ENCODE peak calls at places on chromosomes 3 and 15, in four cellular contexts. A, D, Z and U are unnamed samples.

GRCh38 chr15:48963524-48964113 is at the start of gene SHC4:
- DNase-seq in A (peak), D (peak), Z (peak), U (no peak)

GRCh38 chr3:104669083-104669482 is 697.6 kb upstream of the ALCAM start:
- DNase-seq in A (no peak), D (no peak), Z (no peak), U (no peak)

GRCh38 chr3:120568624-120569023 is 27.5 kb upstream of the NDUFB4 start:
- DNase-seq in A (no peak), D (no peak), Z (no peak), U (no peak)

GRCh38 chr3:17033516-17034168 is 148.9 kb downstream of the PLCL2 start:
- DNase-seq in A (no peak), D (no peak), Z (no peak), U (no peak)

GRCh38 chr15:51093865-51094605 is 671 bp downstream of the TNFAIP8L3 start:
- DNase-seq in A (peak), D (peak), Z (no peak), U (peak)

GRCh38 chr3:71160800-71161546 is 422.6 kb downstream of the FOXP1 start:
- DNase-seq in A (no peak), D (no peak), Z (no peak), U (no peak)

GRCh38 chr15:45536951-45537350 is 14.4 kb upstream of the SLC30A4 start:
- DNase-seq in A (no peak), D (no peak), Z (no peak), U (no peak)

GRCh38 chr3:29280675-29281264 is at the start of gene RBMS3:
- DNase-seq in A (peak), D (peak), Z (peak), U (peak)

GRCh38 chr3:33895658-33896057 is 97.2 kb downstream of the PDCD6IP start:
- DNase-seq in A (no peak), D (no peak), Z (no peak), U (no peak)

GRCh38 chr3:168884353-168884903 is 779.1 kb downstream of the MECOM start:
- DNase-seq in A (no peak), D (peak), Z (no peak), U (no peak)

GRCh38 chr3:156396851-156397250 is 158.1 kb downstream of the SSR3 start:
- DNase-seq in A (no peak), D (no peak), Z (no peak), U (no peak)

GRCh38 chr3:15647629-15648167 is 46.2 kb downstream of the BTD start:
- DNase-seq in A (no peak), D (no peak), Z (no peak), U (no peak)

GRCh38 chr3:161371441-161372320 is at the start of gene SPTSSB:
- DNase-seq in A (peak), D (no peak), Z (peak), U (peak)

GRCh38 chr15:56770191-56770590 is 36.9 kb upstream of the ZNF280D start:
- DNase-seq in A (no peak), D (no peak), Z (no peak), U (no peak)

GRCh38 chr15:70794596-70795310 is 31.4 kb upstream of the UACA start:
- DNase-seq in A (no peak), D (no peak), Z (no peak), U (no peak)

GRCh38 chr3:120171134-120171863 is 77.1 kb upstream of the GSK3B start:
- DNase-seq in A (no peak), D (no peak), Z (no peak), U (no peak)

GRCh38 chr15:94523873-94524272 is 292.5 kb downstream of the MCTP2 start:
- DNase-seq in A (no peak), D (no peak), Z (no peak), U (no peak)

GRCh38 chr3:55190296-55190695 is 262.4 kb upstream of the LRTM1 start:
- DNase-seq in A (no peak), D (no peak), Z (no peak), U (no peak)

GRCh38 chr3:35932995-35933394 is 293.7 kb downstream of the ARPP21 start:
- DNase-seq in A (no peak), D (no peak), Z (no peak), U (no peak)

GRCh38 chr15:45174577-45174976 is 13.2 kb downstream of the SHF start:
- DNase-seq in A (no peak), D (no peak), Z (no peak), U (no peak)

GRCh38 chr15:57028176-57028575 is 109.7 kb downstream of the TCF12 start:
- DNase-seq in A (no peak), D (no peak), Z (no peak), U (no peak)

GRCh38 chr15:59596640-59597039 is 14.9 kb upstream of the GCNT3 start:
- DNase-seq in A (no peak), D (no peak), Z (no peak), U (no peak)

GRCh38 chr15:56537881-56538280 is 72.9 kb upstream of the MNS1 start:
- DNase-seq in A (no peak), D (no peak), Z (no peak), U (peak)

GRCh38 chr3:127159547-127159946 is 33.4 kb upstream of the PRR23E start:
- DNase-seq in A (no peak), D (no peak), Z (peak), U (no peak)

GRCh38 chr3:4503050-4503449 is 9.9 kb downstream of the ITPR1 start:
- DNase-seq in A (no peak), D (no peak), Z (no peak), U (no peak)

GRCh38 chr15:57708047-57708446 is 1.5 kb downstream of the POLR2M start:
- DNase-seq in A (no peak), D (no peak), Z (no peak), U (no peak)

GRCh38 chr3:186971578-186971977 is 41.3 kb downstream of the ST6GAL1 start:
- DNase-seq in A (no peak), D (peak), Z (no peak), U (no peak)

GRCh38 chr3:30169459-30169858 is 436.9 kb upstream of the TGFBR2 start:
- DNase-seq in A (no peak), D (no peak), Z (no peak), U (no peak)

GRCh38 chr3:186849392-186849975 is 7.0 kb downstream of the ADIPOQ start:
- DNase-seq in A (no peak), D (no peak), Z (no peak), U (no peak)

GRCh38 chr3:105532251-105532650 is 165.5 kb downstream of the ALCAM start:
- DNase-seq in A (no peak), D (no peak), Z (no peak), U (no peak)

GRCh38 chr3:32899265-32899664 is 52.2 kb upstream of the CCR4 start:
- DNase-seq in A (no peak), D (no peak), Z (no peak), U (no peak)

DNA sequence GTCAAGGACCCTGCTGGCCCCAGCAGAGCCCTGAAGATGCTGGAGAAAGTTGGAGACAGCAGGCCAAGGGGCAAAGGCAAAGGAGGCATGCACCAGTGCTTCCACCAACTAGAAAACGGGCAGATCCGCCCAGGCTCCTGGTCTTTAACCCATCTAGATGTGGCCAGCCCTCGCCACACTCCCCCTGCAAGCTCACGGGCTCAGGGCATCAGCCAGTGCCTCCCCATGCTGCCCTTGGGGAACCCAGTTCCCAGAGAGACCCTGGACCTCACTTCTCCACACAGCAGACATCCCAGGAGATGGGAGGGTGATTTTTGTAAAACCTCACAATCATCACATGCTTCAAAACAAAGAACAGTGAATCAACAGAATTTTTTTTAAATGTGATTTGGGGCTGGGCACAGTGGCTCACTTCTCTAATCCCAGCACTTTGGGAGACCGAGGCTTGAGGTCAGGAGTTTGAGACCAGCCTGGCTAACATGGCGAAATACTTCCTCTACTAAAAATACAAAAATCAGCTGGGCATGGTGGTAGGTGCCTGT is 24.6 kb downstream of the CYFIP1 start:
- DNase-seq in A (no peak), D (no peak), Z (no peak), U (peak)
- H3K4me3 ChIP-seq in A (no peak), D (no peak), Z (no peak), U (no peak)

GRCh38 chr15:73805504-73806089 is 52.4 kb upstream of the INSYN1 start:
- DNase-seq in A (no peak), D (no peak), Z (no peak), U (peak)
- H3K27ac ChIP-seq in A (no peak), D (no peak), Z (no peak), U (no peak)

GRCh38 chr3:99094611-99095010 is 193.1 kb upstream of the DCBLD2 start:
- DNase-seq in A (no peak), D (no peak), Z (no peak), U (no peak)
- H3K4me3 ChIP-seq in A (no peak), D (no peak), Z (no peak), U (no peak)

GRCh38 chr3:64257096-64257755 is 32.0 kb upstream of the PRICKLE2 start:
- DNase-seq in A (no peak), D (peak), Z (no peak), U (no peak)

GRCh38 chr3:64262574-64263114 is 37.4 kb upstream of the PRICKLE2 start:
- DNase-seq in A (no peak), D (no peak), Z (no peak), U (no peak)

GRCh38 chr3:64260391-64260790 is 35.1 kb upstream of the PRICKLE2 start:
- DNase-seq in A (no peak), D (no peak), Z (no peak), U (no peak)

GRCh38 chr3:64255941-64256340 is 30.7 kb upstream of the PRICKLE2 start:
- DNase-seq in A (no peak), D (no peak), Z (no peak), U (no peak)

GRCh38 chr3:64259646-64260045 is 34.4 kb upstream of the PRICKLE2 start:
- DNase-seq in A (no peak), D (no peak), Z (no peak), U (no peak)
- H3K27ac ChIP-seq in A (peak), D (peak), Z (no peak), U (no peak)

DNA sequence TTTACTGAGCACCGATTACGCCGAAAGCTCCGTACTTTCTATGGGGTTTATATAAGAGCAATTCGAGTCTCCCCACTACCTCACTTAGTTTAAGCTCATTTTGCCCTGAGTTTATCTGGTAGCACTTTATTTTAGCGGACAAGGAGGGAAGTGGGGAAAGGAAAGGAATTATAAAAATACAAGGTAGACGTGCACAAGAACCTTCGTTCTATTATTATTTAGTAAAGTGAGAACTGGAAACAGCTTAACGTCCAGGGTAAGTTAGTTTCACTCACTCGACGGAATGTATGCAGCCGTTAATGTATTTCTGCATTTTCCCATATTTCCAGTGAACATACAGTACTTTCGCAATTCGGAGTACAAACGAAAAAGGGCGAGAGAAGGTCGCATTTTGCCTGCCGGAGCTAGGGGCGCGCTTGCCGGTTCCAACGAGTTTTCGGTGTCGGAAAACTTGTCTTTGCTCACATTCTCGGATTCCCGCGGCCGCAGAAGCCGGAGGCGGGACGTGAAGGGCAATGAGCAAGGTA is 1.2 kb upstream of the STT3B start:
- DNase-seq in A (no peak), D (no peak), Z (no peak), U (no peak)
- H3K4me3 ChIP-seq in A (peak), D (peak), Z (peak), U (peak)

GRCh38 chr3:53193466-53194217 is 32.6 kb downstream of the PRKCD start:
- DNase-seq in A (no peak), D (no peak), Z (no peak), U (peak)
- H3K27ac ChIP-seq in A (peak), D (peak), Z (no peak), U (no peak)